ENCODE peak calls at places on chromosomes 16 and 17, in five cellular contexts. Q is HTR-8/SVneo; N is CD4-positive, alpha-beta T cell; K is activated CD4-positive, alpha-beta T cell treated with anti-CD3 and anti-CD28 coated beads for 24 hours; Y is tibial artery. L is an unnamed sample.

GRCh38 chr16:67723151-67723915 is 4.2 kb upstream of the GFOD2 start:
- DNase-seq in Q (peak), N (no peak), K (no peak), Y (no peak), L (no peak)

GRCh38 chr17:17817552-17817947 is 19.2 kb downstream of the SREBF1 start:
- DNase-seq in Q (no peak), N (no peak), K (no peak), Y (no peak), L (no peak)

GRCh38 chr17:43753488-43754129 is 5.0 kb downstream of the SOST start:
- DNase-seq in Q (no peak), N (no peak), K (no peak), Y (no peak), L (no peak)

GRCh38 chr17:9658593-9659211 is 13.4 kb downstream of the USP43 start:
- DNase-seq in Q (no peak), N (no peak), K (no peak), Y (no peak), L (no peak)

GRCh38 chr16:58733248-58733670 is 857 bp downstream of the GOT2 start:
- DNase-seq in Q (no peak), N (no peak), K (no peak), Y (no peak), L (no peak)

GRCh38 chr16:87465306-87465705 is 27.5 kb downstream of the ZCCHC14 start:
- DNase-seq in Q (peak), N (no peak), K (no peak), Y (peak), L (no peak)

GRCh38 chr16:21685034-21685455 is 21.3 kb downstream of the OTOA start:
- DNase-seq in Q (peak), N (no peak), K (no peak), Y (no peak), L (no peak)

GRCh38 chr16:57736419-57737281 is 1.1 kb downstream of the KATNB1 start:
- DNase-seq in Q (peak), N (peak), K (peak), Y (no peak), L (peak)

GRCh38 chr17:57484081-57484666 is 227.9 kb downstream of the MSI2 start:
- DNase-seq in Q (no peak), N (no peak), K (no peak), Y (no peak), L (no peak)

GRCh38 chr17:79003661-79004411 is 5.7 kb downstream of the CANT1 start:
- DNase-seq in Q (no peak), N (no peak), K (no peak), Y (no peak), L (no peak)

GRCh38 chr16:71499775-71500364 is 10.7 kb upstream of the ZNF19 start:
- DNase-seq in Q (peak), N (peak), K (peak), Y (no peak), L (peak)

GRCh38 chr17:48294989-48295892 is 134.8 kb downstream of the SKAP1 start:
- DNase-seq in Q (peak), N (no peak), K (no peak), Y (no peak), L (no peak)

GRCh38 chr16:47018223-47018891 is 44.9 kb upstream of the DNAJA2 start:
- DNase-seq in Q (peak), N (peak), K (peak), Y (no peak), L (peak)

GRCh38 chr17:28252436-28252835 is 66.6 kb upstream of the TMEM97 start:
- DNase-seq in Q (no peak), N (no peak), K (no peak), Y (no peak), L (no peak)

GRCh38 chr17:66459811-66460270 is 157.4 kb downstream of the PRKCA start:
- DNase-seq in Q (peak), N (no peak), K (no peak), Y (peak), L (no peak)

GRCh38 chr16:57106767-57107166 is 14.4 kb downstream of the CPNE2 start:
- DNase-seq in Q (no peak), N (no peak), K (no peak), Y (no peak), L (no peak)

GRCh38 chr16:28925386-28926228 is 569 bp upstream of the RABEP2 start:
- DNase-seq in Q (peak), N (peak), K (peak), Y (peak), L (peak)

L was measured in CD8-positive, alpha-beta memory T cell.